ENCODE peak calls at places on chromosome 3, in six cellular contexts. C is substantia nigra; M is stimulated activated CD8-positive, alpha-beta memory T cell treated with anti-CD3 and anti-CD28 coated beads, Interleukin-4, amount 100 ng/mL, for 48 hours; D is activated CD4-positive, alpha-beta T cell treated with anti-CD3 and anti-CD28 coated beads, Interleukin-2, amount 50 U/mL, for 4 hours; J is GM13977; Y is HTR-8/SVneo. I is an unnamed sample.

GRCh38 chr3:40580494-40581091 is 55.8 kb downstream of the ZNF621 start:
- DNase-seq in D (peak; percentile 58), J (peak; percentile 66), Y (peak; percentile 67), C (peak; percentile 23), M (peak; percentile 78), I (peak; percentile 82)

GRCh38 chr3:67870477-67870876 is 216.1 kb upstream of the SUCLG2 start:
- DNase-seq in J (no peak), D (no peak), M (no peak), C (no peak), Y (no peak), I (no peak)

GRCh38 chr3:73295511-73296257 is 234.2 kb downstream of the EBLN2 start:
- DNase-seq in M (no peak), D (no peak), C (no peak), J (no peak), Y (no peak), I (no peak)

GRCh38 chr3:138946554-138947302 is at the start of the genes FOXL2 and FOXL2NB:
- DNase-seq in M (peak; percentile 54), D (no peak), C (no peak), Y (no peak), J (no peak), I (peak; percentile 69)

GRCh38 chr3:8301977-8302589 is 199.5 kb upstream of the LMCD1 start:
- DNase-seq in C (no peak), M (no peak), Y (peak; percentile 37), D (no peak), J (peak; percentile 32), I (peak; percentile 74)

GRCh38 chr3:58531956-58532355 is 5.0 kb downstream of the ACOX2 start:
- DNase-seq in Y (no peak), D (no peak), M (no peak), C (no peak), J (no peak), I (no peak)

GRCh38 chr3:25663324-25664065 is 1.2 kb downstream of the TOP2B start:
- DNase-seq in Y (no peak), J (peak; percentile 56), D (no peak), C (no peak), M (peak; percentile 35), I (peak; percentile 54)

GRCh38 chr3:132006605-132007204 is 28.1 kb downstream of the CPNE4 start:
- DNase-seq in D (no peak), Y (no peak), M (peak; percentile 32), J (no peak), C (no peak), I (peak; percentile 59)

GRCh38 chr3:142210608-142211007 is 14.8 kb downstream of the GK5 start:
- DNase-seq in J (no peak), C (no peak), M (no peak), Y (no peak), D (no peak), I (no peak)

GRCh38 chr3:146342971-146343370 is 92.1 kb upstream of the PLSCR4 start:
- DNase-seq in C (no peak), Y (no peak), D (no peak), M (no peak), J (no peak), I (no peak)

GRCh38 chr3:186361612-186362408 is at the start of gene DGKG:
- DNase-seq in D (no peak), M (peak; percentile 51), J (peak; percentile 80), C (peak; percentile 47), Y (no peak), I (peak; percentile 9)

GRCh38 chr3:148528024-148528423 is 169.7 kb upstream of the AGTR1 start:
- DNase-seq in J (no peak), C (no peak), M (no peak), D (no peak), Y (no peak), I (no peak)

GRCh38 chr3:9019244-9019961 is 56.1 kb upstream of the RAD18 start:
- DNase-seq in D (no peak), C (no peak), Y (no peak), M (no peak), J (no peak), I (no peak)

GRCh38 chr3:142022381-142022780 is 127.0 kb downstream of the TFDP2 start:
- DNase-seq in Y (peak; percentile 19), J (peak; percentile 45), D (no peak), C (peak; percentile 4), M (no peak), I (peak; percentile 42)

GRCh38 chr3:23159929-23160328 is 43.2 kb upstream of the UBE2E2 start:
- DNase-seq in J (no peak), D (no peak), M (no peak), C (no peak), Y (peak; percentile 15), I (no peak)

GRCh38 chr3:84487296-84487695 is 471.5 kb upstream of the CADM2 start:
- DNase-seq in Y (no peak), D (no peak), M (no peak), J (no peak), C (no peak), I (no peak)

GRCh38 chr3:134651347-134652041 is 672 bp upstream of the KY start:
- DNase-seq in C (peak; percentile 63), Y (no peak), J (no peak), D (no peak), M (no peak), I (peak; percentile 45)

GRCh38 chr3:186496016-186496415 is 48.2 kb downstream of the CRYGS start:
- DNase-seq in M (no peak), D (no peak), Y (no peak), J (no peak), C (no peak), I (no peak)

GRCh38 chr3:132222868-132223538 is 94.2 kb upstream of the ACP3 start:
- DNase-seq in C (no peak), Y (no peak), J (no peak), M (no peak), D (no peak), I (no peak)

GRCh38 chr3:129161860-129162271 is 1.0 kb upstream of the ISY1 start:
- DNase-seq in Y (no peak), C (no peak), D (peak; percentile 16), J (peak; percentile 43), M (peak; percentile 58), I (peak; percentile 21)

GRCh38 chr3:86029590-86029989 is 961.4 kb downstream of the VGLL3 start:
- DNase-seq in J (no peak), M (no peak), D (no peak), C (no peak), Y (no peak), I (no peak)

GRCh38 chr3:16369885-16370284 is 104.9 kb downstream of the OXNAD1 start:
- DNase-seq in D (no peak), C (no peak), Y (no peak), J (no peak), M (no peak), I (peak; percentile 72)